ENCODE peak calls at places on chromosomes 1 and 21, in eight cellular contexts. Y is OCI-LY7; Z is HepG2; Q is CD8-positive, alpha-beta memory T cell; S is hepatocyte; D is esophagus muscularis mucosa; X is cardiac fibroblast; R is skeletal muscle cell. A is an unnamed sample.

GRCh38 chr21:35217504-35218060 is 168.5 kb upstream of the RUNX1 start:
- DNase-seq in Y (no peak), Z (peak; percentile 10), Q (no peak), S (peak; percentile 52), D (no peak), X (peak; percentile 95), R (no peak), A (no peak)

GRCh38 chr1:3168678-3169077 is 99.7 kb downstream of the PRDM16 start:
- DNase-seq in Y (no peak), Z (no peak), Q (no peak), S (no peak), D (no peak), X (no peak), R (no peak), A (no peak)

GRCh38 chr1:178868700-178869099 is 2.2 kb downstream of the ANGPTL1 start:
- DNase-seq in Y (no peak), Z (no peak), Q (no peak), S (no peak), D (no peak), X (peak; percentile 49), R (no peak), A (no peak)

GRCh38 chr21:36321325-36322082 is 1.5 kb downstream of the MORC3 start:
- DNase-seq in Y (peak; percentile 38), Z (no peak), Q (no peak), S (peak; percentile 13), D (no peak), X (peak; percentile 36), R (peak; percentile 31), A (no peak)

GRCh38 chr1:67214420-67215174 is 48.3 kb downstream of the IL23R start:
- DNase-seq in Y (peak; percentile 54), Z (peak; percentile 23), Q (peak; percentile 28), S (peak; percentile 54), D (no peak), X (peak; percentile 51), R (no peak), A (no peak)

GRCh38 chr1:41377397-41377796 is 16.2 kb downstream of the FOXO6 start:
- DNase-seq in Y (no peak), Z (no peak), Q (no peak), S (no peak), D (no peak), X (no peak), R (no peak), A (no peak)

GRCh38 chr1:22317920-22318243 is 133.8 kb upstream of the ZBTB40 start:
- DNase-seq in Y (no peak), Z (no peak), Q (no peak), S (no peak), D (no peak), X (no peak), R (no peak), A (no peak)

GRCh38 chr1:205458777-205459566 is 3.1 kb upstream of the BLACAT1 start:
- DNase-seq in Y (peak; percentile 27), Z (peak; percentile 34), Q (no peak), S (peak; percentile 83), D (no peak), X (peak; percentile 58), R (peak; percentile 14), A (no peak)

GRCh38 chr1:164771568-164772350 is 212.8 kb downstream of the PBX1 start:
- DNase-seq in Y (no peak), Z (no peak), Q (no peak), S (peak; percentile 86), D (no peak), X (peak; percentile 71), R (no peak), A (no peak)

GRCh38 chr1:51679435-51679834 is 62.5 kb downstream of the OSBPL9 start:
- DNase-seq in Y (no peak), Z (no peak), Q (no peak), S (no peak), D (no peak), X (peak; percentile 69), R (no peak), A (no peak)

GRCh38 chr1:109652446-109652845 is 3.5 kb upstream of the GSTM4 start:
- DNase-seq in Y (no peak), Z (no peak), Q (no peak), S (no peak), D (no peak), X (no peak), R (no peak), A (no peak)

GRCh38 chr1:64938991-64939390 is 27.4 kb downstream of the JAK1 start:
- DNase-seq in Y (no peak), Z (no peak), Q (no peak), S (no peak), D (no peak), X (no peak), R (no peak), A (no peak)

GRCh38 chr21:15706686-15707085 is 23.1 kb upstream of the USP25 start:
- DNase-seq in Y (no peak), Z (no peak), Q (no peak), S (peak; percentile 71), D (no peak), X (peak; percentile 98), R (peak; percentile 98), A (no peak)

GRCh38 chr1:223669003-223669402 is 3.5 kb upstream of the CAPN8 start:
- DNase-seq in Y (no peak), Z (no peak), Q (no peak), S (no peak), D (no peak), X (no peak), R (no peak), A (no peak)

GRCh38 chr1:44698138-44698537 is 23.6 kb downstream of the ARMH1 start:
- DNase-seq in Y (peak; percentile 57), Z (no peak), Q (no peak), S (no peak), D (no peak), X (no peak), R (no peak), A (no peak)

GRCh38 chr1:42927274-42927841 is 31.3 kb downstream of the SLC2A1 start:
- DNase-seq in Y (no peak), Z (no peak), Q (no peak), S (no peak), D (no peak), X (no peak), R (no peak), A (no peak)

DNA sequence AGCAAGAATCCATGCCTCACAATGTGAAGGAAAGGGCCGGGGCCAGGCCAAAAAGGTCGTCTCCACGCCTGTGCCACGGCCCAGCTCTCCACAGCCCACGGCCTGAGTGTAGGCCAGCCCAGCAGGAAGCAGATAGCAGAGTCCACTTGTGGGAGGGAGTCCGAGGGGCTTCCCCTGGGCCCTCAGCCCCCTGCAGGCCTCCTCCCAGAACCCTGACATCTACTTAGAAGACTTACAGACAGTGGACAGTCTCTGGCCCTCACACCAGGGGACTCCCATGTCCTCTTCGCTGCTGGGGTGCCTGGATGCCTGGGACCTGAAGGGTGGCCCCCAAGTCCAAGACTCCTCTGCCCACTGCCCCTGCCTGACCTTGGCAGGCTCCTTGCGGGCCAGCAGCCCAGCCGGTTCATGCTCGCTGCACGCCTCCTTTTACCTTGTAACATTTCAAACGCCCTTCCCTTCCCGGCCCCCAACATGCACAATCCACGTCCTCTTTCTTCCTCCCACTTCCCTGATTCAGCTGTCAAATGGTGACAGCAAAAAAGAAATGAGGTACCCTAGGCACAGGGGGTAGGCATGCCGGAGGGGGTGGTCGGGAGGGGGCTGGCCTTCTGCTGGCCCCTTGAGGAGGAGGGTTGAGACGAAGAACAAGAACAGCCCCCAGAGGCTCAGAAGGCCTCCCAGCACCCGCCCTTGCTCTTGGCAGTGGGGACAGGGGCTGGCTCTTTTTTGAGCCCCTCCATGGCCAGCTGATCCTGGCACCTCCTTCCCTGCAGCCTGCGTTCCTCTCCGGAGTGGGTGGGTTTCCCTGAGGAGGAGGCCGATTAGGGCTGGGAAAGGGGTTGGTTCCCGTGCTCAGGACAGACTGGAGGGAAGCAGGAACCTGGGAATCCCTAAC is 998 bp upstream of the PTPN7 start:
- DNase-seq in Y (peak; percentile 17), Z (no peak), Q (no peak), S (no peak), D (no peak), X (no peak), R (no peak), A (no peak)
- H3K4me3 ChIP-seq in Y (peak overlapping the region; percentile 73), Z (no peak overlapping the region), Q (peak overlapping the region; percentile 87), S (no peak overlapping the region), D (no peak overlapping the region), X (no peak overlapping the region), R (no peak overlapping the region), A (no peak overlapping the region)

GRCh38 chr1:32742956-32743355 is 40.4 kb upstream of the SYNC start:
- DNase-seq in Y (no peak), Z (no peak), Q (no peak), S (peak; percentile 60), D (no peak), X (no peak), R (no peak), A (no peak)
- H3K4me3 ChIP-seq in Y (no peak overlapping the region), Z (peak overlapping the region; percentile 91), Q (no peak overlapping the region), S (peak overlapping the region; percentile 76), D (peak overlapping the region; percentile 84), X (peak overlapping the region; percentile 59), R (no peak overlapping the region), A (peak overlapping the region; percentile 90)

DNA sequence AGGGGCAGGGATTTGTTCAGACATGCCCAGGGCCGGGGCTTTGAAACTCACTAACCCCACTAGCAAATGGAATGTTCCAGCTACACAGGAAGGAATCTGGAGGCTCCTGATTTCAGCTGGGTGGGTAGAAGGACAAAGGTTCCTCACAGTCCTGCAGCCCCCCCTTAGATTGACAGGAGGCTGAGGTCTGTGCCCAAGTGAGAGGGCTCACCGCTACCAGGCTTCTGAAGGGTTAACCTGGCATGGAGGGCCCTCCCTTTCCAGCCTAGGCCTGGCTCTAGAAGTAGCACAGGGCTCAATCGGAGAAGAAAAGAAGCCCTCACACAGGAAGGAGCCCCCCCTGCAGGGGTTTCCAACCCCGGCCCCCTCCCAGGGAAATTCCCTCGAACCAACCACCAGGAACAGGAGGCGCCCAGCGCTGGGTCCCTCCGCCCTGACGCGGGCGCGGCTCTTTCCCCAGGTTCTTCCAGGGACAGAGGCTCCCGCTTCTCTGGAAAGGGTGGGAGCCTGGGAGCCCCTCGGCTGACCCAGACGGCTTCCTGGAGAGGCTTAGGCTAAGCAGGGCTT is 3.3 kb downstream of the EPHA2 start:
- DNase-seq in Y (no peak), Z (peak; percentile 59), Q (no peak), S (peak; percentile 53), D (no peak), X (no peak), R (no peak), A (no peak)
- H3K4me3 ChIP-seq in Y (no peak overlapping the region), Z (peak overlapping the region; percentile 95), Q (no peak overlapping the region), S (no peak overlapping the region), D (peak overlapping the region; percentile 63), X (peak overlapping the region; percentile 87), R (peak overlapping the region; percentile 79), A (peak overlapping the region; percentile 76)

GRCh38 chr1:226722901-226723639 is 16.0 kb downstream of the ITPKB start:
- DNase-seq in Y (no peak), Z (no peak), Q (no peak), S (no peak), D (no peak), X (no peak), R (no peak), A (no peak)

GRCh38 chr1:226728448-226728847 is 10.6 kb downstream of the ITPKB start:
- DNase-seq in Y (no peak), Z (no peak), Q (no peak), S (no peak), D (no peak), X (no peak), R (no peak), A (no peak)

GRCh38 chr1:226723640-226724532 is 15.2 kb downstream of the ITPKB start:
- DNase-seq in Y (peak; percentile 72), Z (no peak), Q (no peak), S (peak; percentile 42), D (no peak), X (peak; percentile 79), R (peak; percentile 67), A (no peak)

GRCh38 chr1:226722240-226722900 is 16.7 kb downstream of the ITPKB start:
- DNase-seq in Y (no peak), Z (no peak), Q (no peak), S (no peak), D (no peak), X (no peak), R (no peak), A (no peak)

GRCh38 chr1:226725870-226726212 is 13.2 kb downstream of the ITPKB start:
- DNase-seq in Y (no peak), Z (no peak), Q (no peak), S (no peak), D (no peak), X (no peak), R (no peak), A (no peak)
- H3K4me3 ChIP-seq in Y (no peak overlapping the region), Z (no peak overlapping the region), Q (peak overlapping the region; percentile 58), S (no peak overlapping the region), D (no peak overlapping the region), X (no peak overlapping the region), R (no peak overlapping the region), A (no peak overlapping the region)